ENCODE peak calls at places on chromosome 20, in nine cellular contexts. M, Y, D, I, C, Z, L, O and E are unnamed samples.

GRCh38 chr20:37797669-37798175 is 103.9 kb downstream of the CTNNBL1 start:
- DNase-seq in M (no peak), L (no peak), I (no peak), Y (no peak), D (no peak), Z (no peak), O (no peak), C (no peak), E (no peak)

GRCh38 chr20:46463852-46464251 is 49.5 kb downstream of the ZNF334 start:
- DNase-seq in O (no peak), C (no peak), L (no peak), Y (no peak), I (no peak), D (no peak), Z (no peak), M (no peak), E (no peak)

GRCh38 chr20:5074050-5074674 is 45.6 kb downstream of the PCNA start:
- DNase-seq in O (peak), I (no peak), Z (no peak), L (no peak), C (no peak), Y (no peak), M (no peak), D (no peak), E (no peak)

GRCh38 chr20:8432435-8433148 is 300.5 kb downstream of the PLCB1 start:
- DNase-seq in M (no peak), O (no peak), C (no peak), Y (no peak), I (no peak), Z (no peak), D (no peak), L (no peak), E (no peak)

GRCh38 chr20:35972445-35972844 is 4.1 kb downstream of the CNBD2 start:
- DNase-seq in O (no peak), M (no peak), C (no peak), Z (no peak), D (no peak), L (no peak), Y (no peak), I (no peak), E (no peak)

GRCh38 chr20:8535403-8536003 is 403.4 kb downstream of the PLCB1 start:
- DNase-seq in Y (peak), I (no peak), O (no peak), D (no peak), M (peak), L (no peak), Z (peak), C (no peak), E (no peak)

GRCh38 chr20:35515341-35515740 is 14.1 kb downstream of the C20orf173 start:
- DNase-seq in C (no peak), Y (no peak), M (no peak), L (no peak), Z (no peak), O (no peak), I (no peak), D (no peak), E (no peak)

GRCh38 chr20:34143951-34144350 is 31.9 kb upstream of the EIF2S2 start:
- DNase-seq in Y (peak), D (no peak), Z (peak), L (no peak), C (no peak), I (no peak), M (peak), O (no peak), E (no peak)

GRCh38 chr20:43983359-43983758 is 68.7 kb downstream of the TOX2 start:
- DNase-seq in I (peak), L (peak), C (peak), Y (no peak), O (no peak), D (peak), M (peak), Z (no peak), E (no peak)

GRCh38 chr20:19855426-19855825 is 97.4 kb downstream of the RIN2 start:
- DNase-seq in M (no peak), L (no peak), Y (no peak), Z (no peak), D (no peak), O (no peak), C (no peak), I (no peak), E (no peak)